ENCODE peak calls at places on chromosomes 1 and 21, in seven cellular contexts. M, H, T, K, W, V and N are unnamed samples.

GRCh38 chr1:46315669-46316403 is 12.3 kb downstream of the UQCRH start:
- DNase-seq in M (no peak), H (no peak), T (no peak), K (no peak), W (peak; percentile 35), V (no peak), N (peak; percentile 6)

GRCh38 chr21:42469272-42469671 is 26.8 kb downstream of the RSPH1 start:
- DNase-seq in M (no peak), H (no peak), T (no peak), K (no peak), W (no peak), V (no peak), N (no peak)

GRCh38 chr1:79928901-79929300 is 922.4 kb upstream of the ADGRL4 start:
- DNase-seq in M (no peak), H (no peak), T (no peak), K (no peak), W (no peak), V (no peak), N (no peak)

GRCh38 chr1:119132179-119132578 is 8.3 kb downstream of the WARS2 start:
- DNase-seq in M (peak; percentile 27), H (no peak), T (no peak), K (no peak), W (no peak), V (no peak), N (no peak)

GRCh38 chr1:64363116-64363515 is 106.8 kb upstream of the CACHD1 start:
- DNase-seq in M (no peak), H (no peak), T (peak; percentile 4), K (no peak), W (no peak), V (no peak), N (no peak)

GRCh38 chr1:56330400-56331026 is 248.8 kb downstream of the PLPP3 start:
- DNase-seq in M (no peak), H (no peak), T (no peak), K (no peak), W (no peak), V (no peak), N (peak; percentile 65)

GRCh38 chr1:203754455-203754864 is 10.5 kb upstream of the LAX1 start:
- DNase-seq in M (no peak), H (no peak), T (no peak), K (no peak), W (no peak), V (no peak), N (no peak)

GRCh38 chr1:31376374-31377134 is 3.7 kb upstream of the FABP3 start:
- DNase-seq in M (peak; percentile 18), H (no peak), T (no peak), K (no peak), W (peak; percentile 94), V (no peak), N (peak; percentile 93)

GRCh38 chr1:171801395-171801990 is 20.0 kb downstream of the METTL13 start:
- DNase-seq in M (peak; percentile 66), H (no peak), T (peak; percentile 22), K (peak; percentile 73), W (peak; percentile 25), V (no peak), N (peak; percentile 64)

GRCh38 chr1:111778541-111779051 is 22.9 kb downstream of the DDX20 start:
- DNase-seq in M (no peak), H (no peak), T (no peak), K (no peak), W (no peak), V (no peak), N (peak; percentile 32)

GRCh38 chr1:150765229-150765976 is at the start of gene CTSS:
- DNase-seq in M (peak; percentile 92), H (no peak), T (no peak), K (no peak), W (no peak), V (no peak), N (peak; percentile 20)

GRCh38 chr1:48093696-48094518 is 96.7 kb upstream of the TRABD2B start:
- DNase-seq in M (peak; percentile 57), H (peak; percentile 82), T (peak; percentile 90), K (peak; percentile 75), W (peak; percentile 30), V (peak; percentile 45), N (peak; percentile 50)

GRCh38 chr1:7845761-7846160 is 7.1 kb downstream of the UTS2 start:
- DNase-seq in M (no peak), H (no peak), T (no peak), K (no peak), W (no peak), V (no peak), N (peak; percentile 46)

GRCh38 chr1:203638076-203638475 is 11.4 kb downstream of the ATP2B4 start:
- DNase-seq in M (no peak), H (no peak), T (no peak), K (no peak), W (no peak), V (no peak), N (no peak)

GRCh38 chr21:44329086-44329889 is 9.9 kb downstream of the CFAP410 start:
- DNase-seq in M (peak; percentile 19), H (peak; percentile 74), T (no peak), K (no peak), W (no peak), V (no peak), N (no peak)

GRCh38 chr1:167119696-167120095 is 25.8 kb downstream of the STYXL2 start:
- DNase-seq in M (no peak), H (no peak), T (no peak), K (no peak), W (no peak), V (no peak), N (no peak)

GRCh38 chr1:154884868-154885706 is 15.0 kb upstream of the KCNN3 start:
- DNase-seq in M (no peak), H (no peak), T (no peak), K (no peak), W (no peak), V (no peak), N (no peak)

GRCh38 chr1:247857069-247857985 is at the start of gene TRIM58:
- DNase-seq in M (peak; percentile 76), H (peak; percentile 79), T (no peak), K (peak; percentile 81), W (no peak), V (no peak), N (peak; percentile 1)

GRCh38 chr1:244863491-244864252 is 671 bp downstream of the HNRNPU start:
- DNase-seq in M (no peak), H (peak; percentile 89), T (peak; percentile 31), K (no peak), W (peak; percentile 5), V (no peak), N (no peak)

GRCh38 chr1:111448482-111448917 is 556 bp downstream of the WDR77 start:
- DNase-seq in M (no peak), H (no peak), T (no peak), K (no peak), W (no peak), V (no peak), N (no peak)